ENCODE peak calls at places on chromosomes 4 and X, in nine cellular contexts. One of them, this sample, is unnamed.

GRCh38 chrX:551306-551705 is 79.3 kb upstream of the SHOX start:
- DNase-seq in NCI-H1930: no peak
- DNase-seq in PC-9: no peak
- DNase-seq in HS-5: no peak
- DNase-seq in stimulated activated CD4-positive, alpha-beta T cell treated with anti-CD3 and anti-CD28 coated beads, Interleukin-4, amount 100 ng/mL, for 1 hour: no peak
- DNase-seq in AG09319: no peak
- DNase-seq in amygdala: no peak
- DNase-seq in NCI-H82: no peak
- DNase-seq in heart right ventricle: no peak
- DNase-seq in this sample: no peak

GRCh38 chr4:11805837-11806236 is 377.1 kb upstream of the HS3ST1 start:
- DNase-seq in NCI-H1930: no peak
- DNase-seq in PC-9: no peak
- DNase-seq in HS-5: no peak
- DNase-seq in stimulated activated CD4-positive, alpha-beta T cell treated with anti-CD3 and anti-CD28 coated beads, Interleukin-4, amount 100 ng/mL, for 1 hour: no peak
- DNase-seq in AG09319: no peak
- DNase-seq in amygdala: no peak
- DNase-seq in NCI-H82: peak; percentile 17
- DNase-seq in heart right ventricle: no peak
- DNase-seq in this sample: no peak

GRCh38 chrX:626745-627509 is 3.7 kb upstream of the SHOX start:
- DNase-seq in NCI-H1930: no peak
- DNase-seq in PC-9: no peak
- DNase-seq in HS-5: no peak
- DNase-seq in stimulated activated CD4-positive, alpha-beta T cell treated with anti-CD3 and anti-CD28 coated beads, Interleukin-4, amount 100 ng/mL, for 1 hour: no peak
- DNase-seq in AG09319: no peak
- DNase-seq in amygdala: no peak
- DNase-seq in NCI-H82: no peak
- DNase-seq in heart right ventricle: no peak
- DNase-seq in this sample: no peak

GRCh38 chr4:179415842-179416223 is 1973.6 kb upstream of the AGA start:
- DNase-seq in NCI-H1930: no peak
- DNase-seq in PC-9: no peak
- DNase-seq in HS-5: no peak
- DNase-seq in stimulated activated CD4-positive, alpha-beta T cell treated with anti-CD3 and anti-CD28 coated beads, Interleukin-4, amount 100 ng/mL, for 1 hour: no peak
- DNase-seq in AG09319: no peak
- DNase-seq in amygdala: no peak
- DNase-seq in NCI-H82: no peak
- DNase-seq in heart right ventricle: no peak
- DNase-seq in this sample: no peak

GRCh38 chr4:78004270-78004669 is 52.9 kb upstream of the FRAS1 start:
- DNase-seq in NCI-H1930: no peak
- DNase-seq in PC-9: no peak
- DNase-seq in HS-5: no peak
- DNase-seq in stimulated activated CD4-positive, alpha-beta T cell treated with anti-CD3 and anti-CD28 coated beads, Interleukin-4, amount 100 ng/mL, for 1 hour: no peak
- DNase-seq in AG09319: no peak
- DNase-seq in amygdala: no peak
- DNase-seq in NCI-H82: no peak
- DNase-seq in heart right ventricle: no peak
- DNase-seq in this sample: peak; percentile 25

GRCh38 chr4:168521736-168522135 is 24.9 kb downstream of the PALLD start:
- DNase-seq in NCI-H1930: no peak
- DNase-seq in PC-9: no peak
- DNase-seq in HS-5: no peak
- DNase-seq in stimulated activated CD4-positive, alpha-beta T cell treated with anti-CD3 and anti-CD28 coated beads, Interleukin-4, amount 100 ng/mL, for 1 hour: no peak
- DNase-seq in AG09319: no peak
- DNase-seq in amygdala: no peak
- DNase-seq in NCI-H82: no peak
- DNase-seq in heart right ventricle: no peak
- DNase-seq in this sample: no peak

GRCh38 chr4:6414578-6414977 is 57.8 kb downstream of the PPP2R2C start:
- DNase-seq in NCI-H1930: no peak
- DNase-seq in PC-9: no peak
- DNase-seq in HS-5: no peak
- DNase-seq in stimulated activated CD4-positive, alpha-beta T cell treated with anti-CD3 and anti-CD28 coated beads, Interleukin-4, amount 100 ng/mL, for 1 hour: no peak
- DNase-seq in AG09319: no peak
- DNase-seq in amygdala: no peak
- DNase-seq in NCI-H82: no peak
- DNase-seq in heart right ventricle: no peak
- DNase-seq in this sample: no peak

GRCh38 chrX:56498756-56499155 is 64.7 kb upstream of the UBQLN2 start:
- DNase-seq in NCI-H1930: no peak
- DNase-seq in PC-9: peak; percentile 71
- DNase-seq in HS-5: no peak
- DNase-seq in stimulated activated CD4-positive, alpha-beta T cell treated with anti-CD3 and anti-CD28 coated beads, Interleukin-4, amount 100 ng/mL, for 1 hour: no peak
- DNase-seq in AG09319: no peak
- DNase-seq in amygdala: no peak
- DNase-seq in NCI-H82: no peak
- DNase-seq in heart right ventricle: no peak
- DNase-seq in this sample: no peak

GRCh38 chr4:16843831-16844508 is 54.5 kb downstream of the LDB2 start:
- DNase-seq in NCI-H1930: no peak
- DNase-seq in PC-9: no peak
- DNase-seq in HS-5: peak; percentile 61
- DNase-seq in stimulated activated CD4-positive, alpha-beta T cell treated with anti-CD3 and anti-CD28 coated beads, Interleukin-4, amount 100 ng/mL, for 1 hour: no peak
- DNase-seq in AG09319: peak; percentile 81
- DNase-seq in amygdala: no peak
- DNase-seq in NCI-H82: no peak
- DNase-seq in heart right ventricle: no peak
- DNase-seq in this sample: no peak

GRCh38 chr4:88584471-88584900 is 7.8 kb upstream of the HERC3 start:
- DNase-seq in NCI-H1930: no peak
- DNase-seq in PC-9: no peak
- DNase-seq in HS-5: no peak
- DNase-seq in stimulated activated CD4-positive, alpha-beta T cell treated with anti-CD3 and anti-CD28 coated beads, Interleukin-4, amount 100 ng/mL, for 1 hour: no peak
- DNase-seq in AG09319: no peak
- DNase-seq in amygdala: no peak
- DNase-seq in NCI-H82: peak; percentile 88
- DNase-seq in heart right ventricle: no peak
- DNase-seq in this sample: no peak

GRCh38 chrX:40260123-40260751 is 162.5 kb upstream of the BCOR start:
- DNase-seq in NCI-H1930: no peak
- DNase-seq in PC-9: no peak
- DNase-seq in HS-5: no peak
- DNase-seq in stimulated activated CD4-positive, alpha-beta T cell treated with anti-CD3 and anti-CD28 coated beads, Interleukin-4, amount 100 ng/mL, for 1 hour: no peak
- DNase-seq in AG09319: no peak
- DNase-seq in amygdala: no peak
- DNase-seq in NCI-H82: no peak
- DNase-seq in heart right ventricle: no peak
- DNase-seq in this sample: no peak

GRCh38 chr4:8384397-8385060 is 56.0 kb downstream of the ACOX3 start:
- DNase-seq in NCI-H1930: no peak
- DNase-seq in PC-9: no peak
- DNase-seq in HS-5: no peak
- DNase-seq in stimulated activated CD4-positive, alpha-beta T cell treated with anti-CD3 and anti-CD28 coated beads, Interleukin-4, amount 100 ng/mL, for 1 hour: no peak
- DNase-seq in AG09319: no peak
- DNase-seq in amygdala: no peak
- DNase-seq in NCI-H82: no peak
- DNase-seq in heart right ventricle: no peak
- DNase-seq in this sample: no peak

GRCh38 chrX:6184900-6185515 is 43.7 kb downstream of the NLGN4X start:
- DNase-seq in NCI-H1930: no peak
- DNase-seq in PC-9: no peak
- DNase-seq in HS-5: no peak
- DNase-seq in stimulated activated CD4-positive, alpha-beta T cell treated with anti-CD3 and anti-CD28 coated beads, Interleukin-4, amount 100 ng/mL, for 1 hour: no peak
- DNase-seq in AG09319: no peak
- DNase-seq in amygdala: no peak
- DNase-seq in NCI-H82: no peak
- DNase-seq in heart right ventricle: no peak
- DNase-seq in this sample: no peak

GRCh38 chr4:71765349-71765748 is 18.5 kb downstream of the GC start:
- DNase-seq in NCI-H1930: no peak
- DNase-seq in PC-9: no peak
- DNase-seq in HS-5: no peak
- DNase-seq in stimulated activated CD4-positive, alpha-beta T cell treated with anti-CD3 and anti-CD28 coated beads, Interleukin-4, amount 100 ng/mL, for 1 hour: no peak
- DNase-seq in AG09319: no peak
- DNase-seq in amygdala: no peak
- DNase-seq in NCI-H82: no peak
- DNase-seq in heart right ventricle: no peak
- DNase-seq in this sample: no peak

GRCh38 chr4:62601737-62602136 is 1401.6 kb downstream of the ADGRL3 start:
- DNase-seq in NCI-H1930: no peak
- DNase-seq in PC-9: no peak
- DNase-seq in HS-5: no peak
- DNase-seq in stimulated activated CD4-positive, alpha-beta T cell treated with anti-CD3 and anti-CD28 coated beads, Interleukin-4, amount 100 ng/mL, for 1 hour: no peak
- DNase-seq in AG09319: no peak
- DNase-seq in amygdala: no peak
- DNase-seq in NCI-H82: no peak
- DNase-seq in heart right ventricle: no peak
- DNase-seq in this sample: no peak

GRCh38 chrX:154142950-154143745 is 895 bp upstream of the OPN1LW start:
- DNase-seq in NCI-H1930: no peak
- DNase-seq in PC-9: no peak
- DNase-seq in HS-5: no peak
- DNase-seq in stimulated activated CD4-positive, alpha-beta T cell treated with anti-CD3 and anti-CD28 coated beads, Interleukin-4, amount 100 ng/mL, for 1 hour: no peak
- DNase-seq in AG09319: no peak
- DNase-seq in amygdala: no peak
- DNase-seq in NCI-H82: no peak
- DNase-seq in heart right ventricle: no peak
- DNase-seq in this sample: no peak